ENCODE peak calls at places on chromosomes 2 and 18, in six cellular contexts. M is WERI-Rb-1, P is cardiac muscle cell, B is fibroblast of pulmonary artery, X is GM20000, Q is WTC11. Y is an unnamed sample.
A peak's percentile ranks its signal among the peaks of the same experiment; 100 is the strongest.

GRCh38 chr2:36586672-36587071 is 11.3 kb downstream of the FEZ2 start:
- DNase-seq in M (no peak), P (no peak), B (no peak), X (no peak), Q (no peak), Y (no peak)

GRCh38 chr18:79983253-79983652 is 5.1 kb downstream of the TXNL4A start:
- DNase-seq in M (no peak), P (no peak), B (no peak), X (no peak), Q (no peak), Y (no peak)

GRCh38 chr2:28274911-28275685 is 117.6 kb upstream of the FOSL2 start:
- DNase-seq in M (peak; percentile 44), P (peak; percentile 89), B (peak; percentile 97), X (no peak), Q (peak; percentile 18), Y (no peak)

GRCh38 chr2:237122214-237122666 is 36.6 kb downstream of the COPS8 start:
- DNase-seq in M (peak; percentile 63), P (peak; percentile 85), B (peak; percentile 84), X (peak; percentile 55), Q (peak; percentile 83), Y (peak; percentile 80)

GRCh38 chr2:105853354-105854088 is 108.8 kb downstream of the NCK2 start:
- DNase-seq in M (no peak), P (no peak), B (no peak), X (no peak), Q (no peak), Y (no peak)

GRCh38 chr18:8762968-8763367 is 57.6 kb downstream of the MTCL1 start:
- DNase-seq in M (no peak), P (no peak), B (no peak), X (no peak), Q (no peak), Y (no peak)

GRCh38 chr2:205762883-205763282 is 80.6 kb downstream of the NRP2 start:
- DNase-seq in M (no peak), P (no peak), B (no peak), X (no peak), Q (no peak), Y (no peak)

GRCh38 chr2:160207271-160207670 is 7.2 kb upstream of the ITGB6 start:
- DNase-seq in M (no peak), P (no peak), B (no peak), X (no peak), Q (no peak), Y (no peak)

GRCh38 chr2:95231723-95232122 is 24.4 kb downstream of the ZNF892 start:
- DNase-seq in M (peak; percentile 87), P (peak; percentile 89), B (peak; percentile 78), X (peak; percentile 51), Q (peak; percentile 94), Y (peak; percentile 49)

GRCh38 chr2:74571058-74571457 is 16.5 kb downstream of the DOK1 start:
- DNase-seq in M (no peak), P (no peak), B (no peak), X (peak; percentile 69), Q (no peak), Y (no peak)

GRCh38 chr2:223096571-223096970 is 44.6 kb downstream of the KCNE4 start:
- DNase-seq in M (no peak), P (no peak), B (peak; percentile 24), X (no peak), Q (no peak), Y (no peak)

GRCh38 chr18:76616373-76616772 is 121.3 kb upstream of the ZNF516 start:
- DNase-seq in M (no peak), P (no peak), B (no peak), X (no peak), Q (no peak), Y (no peak)

GRCh38 chr18:76620326-76620813 is 125.3 kb upstream of the ZNF516 start:
- DNase-seq in M (peak; percentile 85), P (peak; percentile 86), B (peak; percentile 78), X (peak; percentile 83), Q (peak; percentile 81), Y (no peak)

GRCh38 chr18:76621184-76621583 is 126.1 kb upstream of the ZNF516 start:
- DNase-seq in M (no peak), P (no peak), B (no peak), X (no peak), Q (no peak), Y (no peak)

GRCh38 chr18:76619342-76620315 is 124.6 kb upstream of the ZNF516 start:
- DNase-seq in M (peak; percentile 85), P (peak; percentile 87), B (peak; percentile 86), X (no peak), Q (peak; percentile 65), Y (no peak)

GRCh38 chr18:76618721-76619120 is 123.7 kb upstream of the ZNF516 start:
- DNase-seq in M (no peak), P (no peak), B (no peak), X (no peak), Q (no peak), Y (no peak)
- TF ChIP-seq CTCF in M (no peak), P (no peak), B (no peak), X (no peak), Q (no peak), Y (no peak)

DNA sequence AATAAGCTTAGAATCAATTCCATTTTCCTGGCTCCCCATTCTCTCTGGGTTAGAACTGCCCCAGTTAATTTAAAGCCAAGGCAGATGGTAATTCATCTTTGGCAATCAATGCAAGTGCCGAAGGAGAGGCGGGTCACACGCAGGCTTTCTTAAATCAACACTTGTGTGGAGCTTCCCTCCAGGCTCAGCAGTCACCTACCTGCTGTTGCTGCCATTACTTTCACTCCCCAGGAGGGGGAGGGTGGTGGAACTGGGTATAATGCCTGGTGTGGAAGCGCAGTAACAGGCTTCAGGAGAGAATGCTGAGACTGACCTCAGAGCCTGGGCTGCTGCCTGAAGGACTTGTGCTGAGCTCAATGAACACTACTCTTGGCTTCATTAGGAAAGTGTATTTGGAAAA is 19.2 kb downstream of the TTR start:
- DNase-seq in M (peak; percentile 89), P (peak; percentile 20), B (peak; percentile 22), X (no peak), Q (peak; percentile 63), Y (peak; percentile 6)
- TF ChIP-seq CTCF in M (peak; percentile 46), P (peak; percentile 23), B (peak; percentile 30), X (no peak), Q (peak; percentile 46), Y (peak; percentile 18)

GRCh38 chr18:28201056-28201455 is 24.1 kb upstream of the CDH2 start:
- DNase-seq in M (no peak), P (no peak), B (no peak), X (no peak), Q (no peak), Y (no peak)
- TF ChIP-seq CTCF in M (no peak), P (no peak), B (no peak), X (no peak), Q (no peak), Y (no peak)

DNA sequence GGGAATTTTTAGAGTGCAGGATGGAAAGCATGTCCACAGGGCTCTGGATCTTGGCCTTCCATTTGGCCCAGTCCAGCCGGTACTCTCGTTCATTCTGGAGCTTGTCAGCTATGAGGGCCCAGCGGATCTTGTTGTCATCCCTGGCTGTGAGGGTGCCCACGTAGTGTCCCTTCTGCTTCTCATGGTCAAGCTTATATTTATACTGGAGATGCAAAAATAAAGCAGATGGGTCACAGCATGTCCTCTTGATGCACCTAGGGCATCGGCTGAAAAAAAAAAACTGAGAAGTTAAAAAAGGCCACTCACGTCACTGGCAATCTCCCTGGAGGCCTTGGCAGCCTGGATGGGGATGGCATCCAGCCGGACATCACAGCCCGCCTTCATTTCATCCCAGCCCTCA is 160.5 kb downstream of the RIF1 start:
- DNase-seq in M (no peak), P (no peak), B (no peak), X (no peak), Q (no peak), Y (no peak)
- TF ChIP-seq CTCF in M (no peak), P (no peak), B (no peak), X (no peak), Q (no peak), Y (no peak)

GRCh38 chr2:62770629-62771028 is 65.1 kb downstream of the EHBP1 start:
- DNase-seq in M (no peak), P (no peak), B (no peak), X (no peak), Q (no peak), Y (no peak)

GRCh38 chr2:62775367-62775668 is 69.8 kb downstream of the EHBP1 start:
- DNase-seq in M (no peak), P (no peak), B (no peak), X (no peak), Q (no peak), Y (no peak)

GRCh38 chr2:62774555-62775366 is 69.2 kb downstream of the EHBP1 start:
- DNase-seq in M (no peak), P (peak; percentile 62), B (peak; percentile 70), X (peak; percentile 23), Q (no peak), Y (no peak)
- TF ChIP-seq CTCF in M (peak; percentile 34), P (peak; percentile 66), B (peak; percentile 69), X (peak; percentile 16), Q (peak; percentile 35), Y (peak; percentile 49)

DNA sequence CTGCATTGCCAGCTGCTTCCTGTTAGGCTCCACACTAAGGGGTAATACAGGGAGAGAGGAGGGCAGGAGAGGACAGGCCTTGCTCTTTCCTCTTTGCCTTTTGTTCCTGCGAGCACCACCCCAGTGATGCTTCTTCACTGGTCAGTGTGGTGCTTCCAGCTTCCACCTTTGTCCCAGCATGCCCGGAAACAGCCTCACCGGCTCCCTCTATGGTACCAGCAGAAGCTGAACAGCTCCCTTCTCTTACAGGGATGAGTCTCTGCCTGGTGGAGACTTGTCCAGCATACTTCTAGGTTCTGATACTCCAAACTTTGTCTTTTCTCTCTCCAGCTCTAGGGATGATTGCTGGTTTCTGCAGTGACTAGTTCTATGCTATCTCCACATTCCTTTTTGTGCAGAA is 413.3 kb downstream of the TSN start:
- DNase-seq in M (peak; percentile 42), P (peak; percentile 28), B (peak; percentile 11), X (no peak), Q (peak; percentile 52), Y (peak; percentile 18)
- TF ChIP-seq CTCF in M (peak; percentile 60), P (peak; percentile 42), B (peak; percentile 27), X (no peak), Q (peak; percentile 22), Y (no peak)

Y was measured in BE2C.